ENCODE peak calls at places on chromosomes 12 and 14, in seven cellular contexts. One of them, this sample, is unnamed.

GRCh38 chr12:29901585-29901984 is 117.8 kb upstream of the TMTC1 start:
- DNase-seq in MM.1S: no peak
- DNase-seq in endodermal cell: peak
- DNase-seq in left ventricle myocardium inferior: no peak
- DNase-seq in CD8-positive, alpha-beta T cell: no peak
- DNase-seq in heart right ventricle: no peak
- DNase-seq in body of pancreas: no peak
- DNase-seq in this sample: no peak

GRCh38 chr12:31846405-31846804 is 112.8 kb upstream of the RESF1 start:
- DNase-seq in heart right ventricle: no peak
- DNase-seq in left ventricle myocardium inferior: no peak
- DNase-seq in MM.1S: no peak
- DNase-seq in CD8-positive, alpha-beta T cell: no peak
- DNase-seq in endodermal cell: no peak
- DNase-seq in body of pancreas: no peak
- DNase-seq in this sample: no peak

GRCh38 chr12:118760623-118761022 is 220.7 kb upstream of the SRRM4 start:
- DNase-seq in body of pancreas: no peak
- DNase-seq in left ventricle myocardium inferior: no peak
- DNase-seq in MM.1S: no peak
- DNase-seq in endodermal cell: no peak
- DNase-seq in CD8-positive, alpha-beta T cell: no peak
- DNase-seq in heart right ventricle: no peak
- DNase-seq in this sample: no peak

GRCh38 chr12:128833418-128833817 is 9.7 kb upstream of the SLC15A4 start:
- DNase-seq in MM.1S: no peak
- DNase-seq in heart right ventricle: no peak
- DNase-seq in endodermal cell: no peak
- DNase-seq in CD8-positive, alpha-beta T cell: no peak
- DNase-seq in left ventricle myocardium inferior: no peak
- DNase-seq in body of pancreas: no peak
- DNase-seq in this sample: no peak

GRCh38 chr12:98418357-98419075 is 96.9 kb upstream of the TMPO start:
- DNase-seq in left ventricle myocardium inferior: peak
- DNase-seq in MM.1S: no peak
- DNase-seq in CD8-positive, alpha-beta T cell: no peak
- DNase-seq in body of pancreas: peak
- DNase-seq in heart right ventricle: peak
- DNase-seq in endodermal cell: peak
- DNase-seq in this sample: peak

GRCh38 chr12:94372379-94372930 is 87.2 kb downstream of the CEP83 start:
- DNase-seq in MM.1S: peak
- DNase-seq in body of pancreas: no peak
- DNase-seq in endodermal cell: no peak
- DNase-seq in CD8-positive, alpha-beta T cell: no peak
- DNase-seq in heart right ventricle: no peak
- DNase-seq in left ventricle myocardium inferior: no peak
- DNase-seq in this sample: no peak

GRCh38 chr12:32419520-32419960 is 20.2 kb downstream of the FGD4 start:
- DNase-seq in heart right ventricle: no peak
- DNase-seq in left ventricle myocardium inferior: no peak
- DNase-seq in body of pancreas: no peak
- DNase-seq in CD8-positive, alpha-beta T cell: no peak
- DNase-seq in endodermal cell: no peak
- DNase-seq in MM.1S: no peak
- DNase-seq in this sample: peak

GRCh38 chr12:14959126-14959440 is 2.3 kb downstream of the ARHGDIB start:
- DNase-seq in MM.1S: no peak
- DNase-seq in heart right ventricle: no peak
- DNase-seq in left ventricle myocardium inferior: no peak
- DNase-seq in CD8-positive, alpha-beta T cell: no peak
- DNase-seq in body of pancreas: no peak
- DNase-seq in endodermal cell: no peak
- DNase-seq in this sample: no peak

GRCh38 chr12:34126239-34126641 is 103.9 kb downstream of the ALG10 start:
- DNase-seq in left ventricle myocardium inferior: no peak
- DNase-seq in endodermal cell: no peak
- DNase-seq in body of pancreas: no peak
- DNase-seq in MM.1S: no peak
- DNase-seq in CD8-positive, alpha-beta T cell: no peak
- DNase-seq in heart right ventricle: no peak
- DNase-seq in this sample: no peak

GRCh38 chr12:52870361-52871290 is 21.8 kb upstream of the KRT78 start:
- DNase-seq in heart right ventricle: peak
- DNase-seq in left ventricle myocardium inferior: peak
- DNase-seq in endodermal cell: peak
- DNase-seq in CD8-positive, alpha-beta T cell: peak
- DNase-seq in MM.1S: peak
- DNase-seq in body of pancreas: peak
- DNase-seq in this sample: no peak

GRCh38 chr14:68958553-68958952 is 20.5 kb downstream of the ACTN1 start:
- DNase-seq in endodermal cell: no peak
- DNase-seq in body of pancreas: no peak
- DNase-seq in left ventricle myocardium inferior: no peak
- DNase-seq in heart right ventricle: no peak
- DNase-seq in CD8-positive, alpha-beta T cell: no peak
- DNase-seq in MM.1S: no peak
- DNase-seq in this sample: no peak

GRCh38 chr14:103568952-103569351 is 6.2 kb downstream of the COA8 start:
- DNase-seq in heart right ventricle: no peak
- DNase-seq in MM.1S: no peak
- DNase-seq in CD8-positive, alpha-beta T cell: no peak
- DNase-seq in left ventricle myocardium inferior: no peak
- DNase-seq in body of pancreas: no peak
- DNase-seq in endodermal cell: no peak
- DNase-seq in this sample: no peak

GRCh38 chr14:73591690-73592448 is at the start of gene ACOT4:
- DNase-seq in MM.1S: no peak
- DNase-seq in CD8-positive, alpha-beta T cell: peak
- DNase-seq in body of pancreas: peak
- DNase-seq in endodermal cell: peak
- DNase-seq in heart right ventricle: peak
- DNase-seq in left ventricle myocardium inferior: peak
- DNase-seq in this sample: no peak

GRCh38 chr14:83004456-83005006 is 1470.9 kb upstream of the SEL1L start:
- DNase-seq in CD8-positive, alpha-beta T cell: no peak
- DNase-seq in MM.1S: no peak
- DNase-seq in body of pancreas: no peak
- DNase-seq in left ventricle myocardium inferior: no peak
- DNase-seq in heart right ventricle: no peak
- DNase-seq in endodermal cell: peak
- DNase-seq in this sample: no peak

GRCh38 chr12:106248177-106248848 is 493 bp upstream of the CKAP4 start:
- DNase-seq in MM.1S: peak
- DNase-seq in body of pancreas: peak
- DNase-seq in endodermal cell: peak
- DNase-seq in left ventricle myocardium inferior: peak
- DNase-seq in CD8-positive, alpha-beta T cell: no peak
- DNase-seq in heart right ventricle: peak
- DNase-seq in this sample: peak

GRCh38 chr12:88973998-88974397 is 378.3 kb downstream of the DUSP6 start:
- DNase-seq in left ventricle myocardium inferior: no peak
- DNase-seq in body of pancreas: no peak
- DNase-seq in endodermal cell: no peak
- DNase-seq in MM.1S: no peak
- DNase-seq in CD8-positive, alpha-beta T cell: no peak
- DNase-seq in heart right ventricle: no peak
- DNase-seq in this sample: no peak

GRCh38 chr12:87687362-87687761 is 341.8 kb downstream of the C12orf50 start:
- DNase-seq in CD8-positive, alpha-beta T cell: no peak
- DNase-seq in endodermal cell: peak
- DNase-seq in heart right ventricle: no peak
- DNase-seq in left ventricle myocardium inferior: no peak
- DNase-seq in body of pancreas: peak
- DNase-seq in MM.1S: no peak
- DNase-seq in this sample: peak

GRCh38 chr12:23756416-23756815 is 193.1 kb downstream of the SOX5 start:
- DNase-seq in heart right ventricle: no peak
- DNase-seq in body of pancreas: no peak
- DNase-seq in endodermal cell: no peak
- DNase-seq in CD8-positive, alpha-beta T cell: no peak
- DNase-seq in left ventricle myocardium inferior: no peak
- DNase-seq in MM.1S: no peak
- DNase-seq in this sample: no peak

GRCh38 chr12:124525455-124525854 is 42.0 kb downstream of the NCOR2 start:
- DNase-seq in endodermal cell: no peak
- DNase-seq in body of pancreas: peak
- DNase-seq in CD8-positive, alpha-beta T cell: no peak
- DNase-seq in MM.1S: no peak
- DNase-seq in left ventricle myocardium inferior: peak
- DNase-seq in heart right ventricle: peak
- DNase-seq in this sample: peak

GRCh38 chr12:62783881-62784280 is 151.1 kb downstream of the PPM1H start:
- DNase-seq in endodermal cell: peak
- DNase-seq in CD8-positive, alpha-beta T cell: no peak
- DNase-seq in body of pancreas: no peak
- DNase-seq in MM.1S: no peak
- DNase-seq in heart right ventricle: no peak
- DNase-seq in left ventricle myocardium inferior: no peak
- DNase-seq in this sample: no peak

GRCh38 chr12:49821375-49822287 is 6.6 kb downstream of the NCKAP5L start:
- DNase-seq in CD8-positive, alpha-beta T cell: no peak
- DNase-seq in left ventricle myocardium inferior: no peak
- DNase-seq in heart right ventricle: no peak
- DNase-seq in MM.1S: no peak
- DNase-seq in endodermal cell: no peak
- DNase-seq in body of pancreas: no peak
- DNase-seq in this sample: no peak

GRCh38 chr12:49823951-49824350 is 4.3 kb downstream of the NCKAP5L start:
- DNase-seq in heart right ventricle: no peak
- DNase-seq in endodermal cell: no peak
- DNase-seq in body of pancreas: no peak
- DNase-seq in CD8-positive, alpha-beta T cell: no peak
- DNase-seq in MM.1S: no peak
- DNase-seq in left ventricle myocardium inferior: no peak
- DNase-seq in this sample: no peak

GRCh38 chr12:49818241-49818640 is 10.0 kb downstream of the NCKAP5L start:
- DNase-seq in CD8-positive, alpha-beta T cell: no peak
- DNase-seq in heart right ventricle: no peak
- DNase-seq in endodermal cell: no peak
- DNase-seq in left ventricle myocardium inferior: no peak
- DNase-seq in body of pancreas: no peak
- DNase-seq in MM.1S: no peak
- DNase-seq in this sample: no peak

GRCh38 chr12:49823350-49823749 is 4.9 kb downstream of the NCKAP5L start:
- DNase-seq in MM.1S: no peak
- DNase-seq in body of pancreas: no peak
- DNase-seq in CD8-positive, alpha-beta T cell: no peak
- DNase-seq in endodermal cell: no peak
- DNase-seq in heart right ventricle: no peak
- DNase-seq in left ventricle myocardium inferior: no peak
- DNase-seq in this sample: no peak

GRCh38 chr12:49819786-49820185 is 8.4 kb downstream of the NCKAP5L start:
- DNase-seq in heart right ventricle: no peak
- DNase-seq in CD8-positive, alpha-beta T cell: no peak
- DNase-seq in body of pancreas: no peak
- DNase-seq in left ventricle myocardium inferior: no peak
- DNase-seq in endodermal cell: no peak
- DNase-seq in MM.1S: no peak
- DNase-seq in this sample: no peak
- H3K4me3 ChIP-seq in heart right ventricle: no peak
- H3K4me3 ChIP-seq in CD8-positive, alpha-beta T cell: no peak
- H3K4me3 ChIP-seq in body of pancreas: no peak
- H3K4me3 ChIP-seq in left ventricle myocardium inferior: no peak
- H3K4me3 ChIP-seq in endodermal cell: no peak
- H3K4me3 ChIP-seq in MM.1S: no peak
- H3K4me3 ChIP-seq in this sample: no peak

DNA sequence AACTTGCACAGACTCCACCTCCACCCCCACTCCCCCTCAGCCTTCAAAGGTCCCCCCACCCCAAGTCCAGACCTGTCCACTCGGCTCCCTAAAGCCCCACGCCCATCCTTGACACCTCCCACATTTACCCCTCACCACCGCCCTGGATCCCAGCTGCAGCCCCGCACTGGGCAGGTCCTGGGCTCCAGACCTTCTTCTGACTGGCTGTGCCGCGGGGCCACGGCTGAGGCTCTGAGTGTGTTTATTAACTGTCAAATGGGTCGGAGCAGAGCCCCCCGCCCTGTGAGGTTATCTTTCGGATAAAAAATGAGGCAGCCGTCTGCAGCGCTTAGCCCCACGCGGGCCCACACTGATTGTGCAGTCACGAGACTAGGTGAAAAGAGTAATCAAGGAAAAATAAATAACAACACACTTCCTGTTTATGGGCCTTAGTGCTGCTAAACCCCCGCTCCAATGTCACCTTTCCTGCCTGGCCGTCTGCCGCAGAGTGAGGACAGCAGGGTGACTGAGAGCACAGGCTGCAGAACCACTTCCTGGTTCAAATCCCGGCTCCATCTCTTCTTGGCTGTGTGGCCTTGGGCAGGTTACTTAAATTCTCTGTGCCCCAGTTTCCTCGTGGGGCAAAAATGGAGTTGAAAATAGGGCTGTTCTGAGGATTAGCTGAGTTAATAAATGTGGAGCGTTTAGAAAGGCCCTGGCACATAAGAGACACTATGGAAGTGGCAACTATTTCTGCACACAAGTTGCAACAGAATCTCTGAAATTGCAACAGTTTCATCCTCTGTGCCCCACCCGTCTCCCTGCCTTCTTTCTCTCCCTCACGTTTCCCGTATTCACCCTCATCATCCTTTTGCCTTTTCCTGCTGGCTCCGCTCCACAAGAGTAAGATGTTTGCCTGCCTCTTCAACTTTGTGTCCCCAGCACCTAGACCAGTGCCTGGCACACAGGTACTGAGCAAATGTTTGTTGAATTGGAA is 9.4 kb downstream of the SETD1B start:
- DNase-seq in CD8-positive, alpha-beta T cell: no peak
- DNase-seq in body of pancreas: peak
- DNase-seq in MM.1S: no peak
- DNase-seq in endodermal cell: no peak
- DNase-seq in left ventricle myocardium inferior: no peak
- DNase-seq in heart right ventricle: no peak
- DNase-seq in this sample: no peak
- H3K4me3 ChIP-seq in CD8-positive, alpha-beta T cell: peak
- H3K4me3 ChIP-seq in body of pancreas: no peak
- H3K4me3 ChIP-seq in MM.1S: no peak
- H3K4me3 ChIP-seq in endodermal cell: peak
- H3K4me3 ChIP-seq in left ventricle myocardium inferior: peak
- H3K4me3 ChIP-seq in heart right ventricle: peak
- H3K4me3 ChIP-seq in this sample: peak

DNA sequence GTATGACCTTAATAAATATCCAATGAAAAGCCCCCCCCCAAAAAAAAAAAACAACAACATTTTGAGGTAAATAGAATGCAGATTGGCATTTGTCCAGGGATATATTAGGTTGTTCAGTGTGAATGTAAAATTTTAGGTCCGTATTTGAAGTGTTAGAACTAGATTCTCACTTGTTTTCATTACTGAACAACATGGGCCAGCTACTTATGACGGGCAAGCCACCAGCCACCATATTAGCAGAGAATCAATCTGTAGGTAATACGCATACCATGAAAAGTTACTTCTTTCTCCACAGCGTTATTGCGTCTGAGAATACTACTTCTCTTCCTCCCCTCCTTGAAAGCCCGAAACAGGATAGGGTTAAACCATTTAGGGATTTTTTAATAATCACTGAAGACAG is 5.4 kb downstream of the FLRT2 start:
- DNase-seq in heart right ventricle: no peak
- DNase-seq in CD8-positive, alpha-beta T cell: no peak
- DNase-seq in body of pancreas: no peak
- DNase-seq in endodermal cell: no peak
- DNase-seq in left ventricle myocardium inferior: no peak
- DNase-seq in MM.1S: no peak
- DNase-seq in this sample: no peak
- H3K4me3 ChIP-seq in heart right ventricle: peak
- H3K4me3 ChIP-seq in CD8-positive, alpha-beta T cell: no peak
- H3K4me3 ChIP-seq in body of pancreas: no peak
- H3K4me3 ChIP-seq in endodermal cell: peak
- H3K4me3 ChIP-seq in left ventricle myocardium inferior: peak
- H3K4me3 ChIP-seq in MM.1S: no peak
- H3K4me3 ChIP-seq in this sample: peak

GRCh38 chr12:68454855-68455254 is 122.7 kb upstream of the MDM1 start:
- DNase-seq in heart right ventricle: no peak
- DNase-seq in body of pancreas: no peak
- DNase-seq in left ventricle myocardium inferior: no peak
- DNase-seq in CD8-positive, alpha-beta T cell: no peak
- DNase-seq in endodermal cell: no peak
- DNase-seq in MM.1S: no peak
- DNase-seq in this sample: no peak
- H3K4me3 ChIP-seq in heart right ventricle: no peak
- H3K4me3 ChIP-seq in body of pancreas: no peak
- H3K4me3 ChIP-seq in left ventricle myocardium inferior: no peak
- H3K4me3 ChIP-seq in CD8-positive, alpha-beta T cell: no peak
- H3K4me3 ChIP-seq in endodermal cell: peak
- H3K4me3 ChIP-seq in MM.1S: no peak
- H3K4me3 ChIP-seq in this sample: no peak